ENCODE peak calls at places on chromosomes 2 and 18, in ten cellular contexts. K, C, D, G, N, S, L, O, Z and F are unnamed samples.

GRCh38 chr2:45643543-45644542 is 7.6 kb upstream of the PRKCE start:
- DNase-seq in Z (no peak), G (peak), C (peak), O (peak), D (no peak), K (no peak), L (peak), S (no peak), N (peak), F (no peak)

GRCh38 chr2:116490511-116491145 is 1323.9 kb upstream of the DDX18 start:
- DNase-seq in K (no peak), G (no peak), N (peak), S (peak), O (peak), L (no peak), D (no peak), Z (no peak), C (no peak), F (peak)

GRCh38 chr2:18154259-18154658 is 275.8 kb downstream of the KCNS3 start:
- DNase-seq in S (peak), G (no peak), O (peak), K (peak), D (no peak), L (no peak), C (no peak), Z (no peak), N (no peak), F (peak)

GRCh38 chr2:152740743-152741328 is 22.4 kb downstream of the ARL6IP6 start:
- DNase-seq in G (peak), L (no peak), D (no peak), K (peak), Z (peak), S (peak), N (peak), O (peak), C (peak), F (no peak)

GRCh38 chr2:240590681-240591111 is 4.2 kb downstream of the CAPN10 start:
- DNase-seq in G (no peak), S (no peak), O (no peak), C (no peak), D (no peak), L (peak), K (no peak), Z (no peak), N (no peak), F (no peak)

GRCh38 chr2:100730290-100730868 is 89.6 kb upstream of the NPAS2 start:
- DNase-seq in G (peak), L (peak), Z (peak), O (peak), D (no peak), S (peak), N (peak), K (peak), C (peak), F (peak)

GRCh38 chr18:77059294-77059916 is 73.2 kb downstream of the MBP start:
- DNase-seq in N (peak), L (no peak), D (no peak), C (peak), K (peak), G (peak), O (peak), S (no peak), Z (peak), F (no peak)

GRCh38 chr2:41934323-41935003 is 113.4 kb upstream of the PKDCC start:
- DNase-seq in O (no peak), Z (no peak), C (peak), S (peak), G (peak), N (peak), D (no peak), L (no peak), K (no peak), F (no peak)

GRCh38 chr2:230660294-230661060 is 52.2 kb upstream of the CAB39 start:
- DNase-seq in C (no peak), Z (no peak), G (no peak), D (no peak), K (no peak), O (no peak), S (no peak), N (no peak), L (peak), F (no peak)

GRCh38 chr2:124985210-124985760 is 960.2 kb downstream of the CNTNAP5 start:
- DNase-seq in D (no peak), S (no peak), K (no peak), N (no peak), O (peak), C (no peak), G (no peak), Z (no peak), L (no peak), F (no peak)

GRCh38 chr18:42936289-42936688 is 179.2 kb downstream of the RIT2 start:
- DNase-seq in N (no peak), C (no peak), D (no peak), S (no peak), K (no peak), L (no peak), G (no peak), O (no peak), Z (no peak), F (no peak)

GRCh38 chr18:78915446-78916008 is 64.1 kb upstream of the SALL3 start:
- DNase-seq in C (no peak), G (no peak), O (no peak), N (no peak), D (no peak), Z (no peak), K (no peak), L (no peak), S (no peak), F (no peak)

GRCh38 chr2:46984034-46984433 is 68.4 kb upstream of the MCFD2 start:
- DNase-seq in D (no peak), S (no peak), G (no peak), Z (no peak), N (no peak), C (no peak), O (no peak), L (no peak), K (no peak), F (no peak)

GRCh38 chr2:150698016-150698661 is 210.7 kb upstream of the RND3 start:
- DNase-seq in C (peak), L (no peak), Z (no peak), D (no peak), S (no peak), N (peak), G (peak), O (peak), K (peak), F (no peak)

GRCh38 chr2:4381049-4381448 is 677.7 kb downstream of the DCDC2C start:
- DNase-seq in S (no peak), N (no peak), G (no peak), K (no peak), O (no peak), L (no peak), C (no peak), Z (no peak), D (no peak), F (no peak)

GRCh38 chr2:98086491-98087446 is at the start of gene VWA3B:
- DNase-seq in N (peak), G (peak), S (peak), C (no peak), Z (peak), L (peak), O (peak), K (peak), D (no peak), F (no peak)

GRCh38 chr2:109352898-109353689 is 224.1 kb downstream of the SH3RF3 start:
- DNase-seq in L (no peak), K (no peak), D (peak), N (no peak), G (no peak), C (no peak), O (no peak), S (no peak), Z (no peak), F (no peak)

GRCh38 chr2:12587729-12588522 is 128.8 kb upstream of the TRIB2 start:
- DNase-seq in Z (no peak), K (peak), C (peak), D (no peak), G (peak), L (no peak), N (peak), S (peak), O (peak), F (peak)

GRCh38 chr18:71431689-71432088 is 1112.5 kb downstream of the CBLN2 start:
- DNase-seq in C (no peak), G (no peak), O (no peak), S (no peak), D (no peak), L (no peak), K (no peak), N (peak), Z (no peak), F (no peak)

GRCh38 chr2:234550511-234551107 is 53.7 kb upstream of the ARL4C start:
- DNase-seq in G (peak), L (peak), D (no peak), S (peak), K (peak), O (peak), Z (peak), C (peak), N (peak), F (peak)

GRCh38 chr2:173354601-173355131 is at the start of gene CDCA7:
- DNase-seq in L (peak), O (peak), G (peak), Z (peak), N (peak), D (no peak), K (peak), C (peak), S (peak), F (no peak)

GRCh38 chr2:163794635-163795034 is 58.8 kb upstream of the FIGN start:
- DNase-seq in D (no peak), G (peak), O (peak), S (no peak), L (no peak), K (peak), N (peak), C (no peak), Z (no peak), F (no peak)

GRCh38 chr18:3014501-3015202 is 1.7 kb upstream of the LPIN2 start:
- DNase-seq in N (no peak), O (no peak), Z (no peak), C (no peak), L (no peak), K (no peak), G (no peak), S (no peak), D (no peak), F (no peak)

GRCh38 chr18:70154591-70155194 is 50.8 kb downstream of the RTTN start:
- DNase-seq in D (no peak), K (no peak), S (peak), C (peak), O (peak), L (no peak), N (peak), Z (no peak), G (peak), F (peak)

GRCh38 chr2:197869501-197870111 is 65.2 kb downstream of the PLCL1 start:
- DNase-seq in C (no peak), Z (no peak), S (peak), K (no peak), L (no peak), O (no peak), D (no peak), G (peak), N (peak), F (no peak)

GRCh38 chr2:240993446-240994160 is 4.8 kb upstream of the SNED1 start:
- DNase-seq in O (no peak), C (no peak), S (no peak), D (no peak), N (no peak), G (no peak), L (peak), K (no peak), Z (no peak), F (no peak)

GRCh38 chr2:30109856-30110255 is 37.0 kb upstream of the YPEL5 start:
- DNase-seq in G (no peak), N (no peak), Z (no peak), K (peak), O (peak), L (no peak), D (peak), C (no peak), S (no peak), F (no peak)

GRCh38 chr2:213228638-213229037 is 55.6 kb upstream of the SPAG16 start:
- DNase-seq in K (no peak), N (no peak), G (no peak), O (no peak), Z (no peak), D (no peak), L (no peak), C (no peak), S (no peak), F (no peak)

GRCh38 chr2:174442546-174443510 is 44.0 kb downstream of the GPR155 start:
- DNase-seq in N (peak), O (peak), D (no peak), C (peak), Z (peak), G (peak), K (peak), L (no peak), S (peak), F (peak)

GRCh38 chr2:30239308-30240161 is 8.2 kb downstream of the LBH start:
- DNase-seq in L (peak), D (peak), O (peak), Z (peak), C (peak), N (peak), K (peak), S (no peak), G (peak), F (no peak)

GRCh38 chr2:240947176-240947575 is 41.0 kb downstream of the CROCC2 start:
- DNase-seq in S (no peak), K (no peak), O (no peak), G (no peak), D (peak), L (no peak), C (no peak), N (no peak), Z (no peak), F (no peak)

GRCh38 chr2:42074661-42075060 is 26.8 kb downstream of the PKDCC start:
- DNase-seq in Z (no peak), G (no peak), C (no peak), N (no peak), D (no peak), O (peak), L (no peak), S (no peak), K (no peak), F (no peak)

GRCh38 chr18:46939998-46940571 is 22.7 kb downstream of the KATNAL2 start:
- DNase-seq in L (no peak), K (no peak), D (no peak), S (no peak), C (no peak), Z (no peak), G (peak), N (no peak), O (no peak), F (no peak)

GRCh38 chr2:20745924-20746555 is 76.9 kb downstream of the LDAH start:
- DNase-seq in D (no peak), N (peak), Z (no peak), G (no peak), S (peak), K (peak), L (no peak), O (peak), C (no peak), F (peak)

GRCh38 chr2:187985923-187986322 is 305.8 kb upstream of the GULP1 start:
- DNase-seq in C (peak), D (no peak), G (peak), S (peak), O (no peak), N (peak), K (no peak), Z (no peak), L (no peak), F (no peak)

GRCh38 chr18:63775166-63775730 is at the start of gene SERPINB7:
- DNase-seq in S (peak), K (peak), G (peak), O (peak), N (peak), L (no peak), Z (peak), C (peak), D (no peak), F (peak)

GRCh38 chr2:65662654-65663432 is 230.4 kb upstream of the SPRED2 start:
- DNase-seq in L (no peak), N (peak), O (peak), S (peak), G (peak), C (peak), D (no peak), Z (no peak), K (peak), F (peak)

GRCh38 chr2:218805627-218806026 is 23.7 kb downstream of the CYP27A1 start:
- DNase-seq in C (peak), K (no peak), G (peak), S (peak), O (no peak), Z (no peak), D (no peak), L (no peak), N (peak), F (no peak)
- H3K4me3 ChIP-seq in C (no peak), K (no peak), G (no peak), S (no peak), O (no peak), Z (no peak), D (no peak), L (no peak), N (no peak), F (no peak)

GRCh38 chr2:44579837-44580230 is 218.1 kb downstream of the CAMKMT start:
- DNase-seq in D (no peak), Z (no peak), S (peak), G (no peak), C (no peak), L (no peak), O (no peak), N (no peak), K (no peak), F (no peak)

GRCh38 chr2:44578401-44579135 is 216.8 kb downstream of the CAMKMT start:
- DNase-seq in K (peak), G (peak), Z (no peak), O (peak), D (no peak), C (peak), S (peak), L (no peak), N (peak), F (no peak)

GRCh38 chr2:44579136-44579836 is 217.5 kb downstream of the CAMKMT start:
- DNase-seq in D (no peak), O (peak), K (peak), Z (no peak), C (no peak), L (no peak), S (peak), N (peak), G (peak), F (no peak)

GRCh38 chr2:44580875-44581515 is 219.2 kb downstream of the CAMKMT start:
- DNase-seq in K (no peak), D (no peak), C (no peak), O (no peak), N (no peak), L (no peak), S (no peak), G (no peak), Z (no peak), F (no peak)

GRCh38 chr2:44582363-44583008 is 220.7 kb downstream of the CAMKMT start:
- DNase-seq in D (no peak), L (no peak), O (peak), G (peak), N (peak), C (peak), S (peak), Z (no peak), K (peak), F (peak)
- TF ChIP-seq CTCF in D (no peak), L (no peak), O (no peak), G (no peak), N (no peak), C (no peak), S (no peak), Z (no peak), K (no peak), F (no peak)

GRCh38 chr2:26572589-26572988 is 68.6 kb downstream of the CIB4 start:
- DNase-seq in L (peak), D (no peak), Z (no peak), N (no peak), S (no peak), O (no peak), G (no peak), C (no peak), K (no peak), F (no peak)
- H3K4me3 ChIP-seq in L (no peak), D (no peak), Z (no peak), N (no peak), S (no peak), O (no peak), G (no peak), C (no peak), K (no peak), F (no peak)

DNA sequence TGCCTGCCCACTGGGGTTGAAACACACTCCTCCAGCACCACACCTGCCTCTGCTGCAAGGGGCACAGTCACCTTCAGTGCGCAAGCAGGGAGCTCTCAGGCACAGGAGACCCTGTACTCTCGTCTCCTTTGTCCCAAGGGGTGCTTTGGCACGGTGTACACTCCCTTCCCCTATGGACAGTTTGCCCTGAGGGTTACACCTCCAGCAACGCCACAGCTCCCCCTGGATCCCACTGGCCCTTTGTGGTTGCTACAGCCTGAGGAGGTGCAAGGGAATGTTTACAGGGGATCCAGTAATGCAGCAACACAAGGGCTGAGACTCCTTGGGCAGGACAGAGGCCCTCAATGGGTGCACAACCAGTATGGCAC is 45.2 kb upstream of the FAM117B start:
- DNase-seq in D (no peak), K (no peak), N (no peak), G (no peak), C (no peak), O (no peak), S (no peak), L (no peak), Z (no peak), F (no peak)
- TF ChIP-seq CTCF in D (no peak), K (no peak), N (no peak), G (no peak), C (no peak), O (no peak), S (no peak), L (no peak), Z (no peak), F (no peak)

DNA sequence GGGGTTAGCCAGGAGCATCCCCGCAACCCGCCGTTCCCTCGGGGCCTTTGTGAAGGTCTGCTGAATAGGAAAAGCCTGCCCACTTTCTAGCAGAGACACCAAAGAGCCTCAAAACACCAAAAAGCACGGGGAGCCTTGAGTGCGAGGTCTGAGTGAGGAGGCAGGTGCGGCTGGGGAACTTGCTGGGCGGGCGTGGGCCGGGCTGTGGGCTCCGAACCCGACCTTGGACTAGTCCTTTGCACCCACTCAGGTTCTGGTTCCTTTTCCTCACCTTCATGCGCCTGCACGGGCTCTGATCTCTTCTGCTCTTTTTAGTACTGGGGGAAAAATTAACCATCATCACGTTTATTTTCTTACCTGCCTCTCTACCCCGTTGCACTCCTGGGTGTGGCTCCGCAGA is 19.9 kb downstream of the APCDD1 start:
- DNase-seq in O (no peak), K (no peak), Z (no peak), L (no peak), N (no peak), S (no peak), D (no peak), G (no peak), C (no peak), F (no peak)
- H3K4me3 ChIP-seq in O (no peak), K (no peak), Z (no peak), L (no peak), N (no peak), S (no peak), D (no peak), G (no peak), C (no peak), F (no peak)

DNA sequence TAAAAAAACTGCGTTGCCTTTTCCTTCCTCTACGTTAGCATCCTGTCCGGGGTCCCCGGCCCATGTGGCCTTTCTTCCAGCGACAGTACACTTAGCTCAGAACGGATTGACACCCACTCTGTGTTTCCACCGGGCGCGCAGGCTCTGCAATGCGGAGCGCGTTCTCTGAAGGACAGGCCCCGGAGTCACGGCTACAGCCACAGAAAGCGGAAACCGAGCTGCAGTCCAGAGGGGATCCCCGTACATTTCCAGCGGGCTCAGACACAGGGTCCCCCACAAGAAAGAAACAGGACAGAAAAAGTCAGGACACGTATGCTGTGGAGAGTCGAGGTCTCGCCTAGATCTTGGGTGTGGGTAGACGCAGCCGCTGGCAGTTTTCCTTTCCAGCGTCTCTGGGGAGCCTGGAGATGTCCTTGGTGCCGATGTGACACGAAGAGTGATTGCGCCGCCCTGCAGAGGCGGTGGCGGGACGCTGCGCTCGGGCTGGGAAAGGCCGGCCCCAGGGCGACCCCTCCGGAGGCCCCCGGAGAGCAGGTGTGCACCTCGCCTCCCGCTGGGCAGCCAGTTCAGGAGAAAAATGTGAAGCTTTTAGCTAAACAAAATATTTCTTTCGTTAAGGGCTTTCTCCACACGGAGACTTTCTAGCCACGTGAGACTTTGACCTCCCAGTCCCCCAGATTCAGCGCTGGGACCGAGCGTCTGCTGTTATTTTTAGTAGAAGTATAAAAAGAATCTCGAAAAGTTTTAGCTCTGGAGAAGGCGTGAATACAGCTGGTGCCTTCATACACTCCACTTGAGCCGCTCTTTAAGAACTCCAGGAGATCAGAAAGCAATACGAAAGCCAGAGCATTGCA is 1.3 kb upstream of the ACKR3 start:
- DNase-seq in G (no peak), K (peak), D (peak), L (peak), C (no peak), O (no peak), S (no peak), N (no peak), Z (no peak), F (no peak)
- TF ChIP-seq CTCF in G (no peak), K (no peak), D (no peak), L (no peak), C (no peak), O (no peak), S (no peak), N (no peak), Z (no peak), F (no peak)

GRCh38 chr2:162012565-162012869 is 61.5 kb downstream of the DPP4 start:
- DNase-seq in G (no peak), D (no peak), K (no peak), C (no peak), L (no peak), Z (no peak), O (no peak), N (no peak), S (no peak), F (no peak)
- H3K4me3 ChIP-seq in G (no peak), D (no peak), K (no peak), C (no peak), L (no peak), Z (no peak), O (no peak), N (no peak), S (no peak), F (no peak)